ENCODE peak calls at places on chromosomes 5 and 9, in ten cellular contexts. P is globus pallidus; T is amygdala; H is activated naive CD8-positive, alpha-beta T cell treated with anti-CD3 and anti-CD28 coated beads, Interleukin-2, amount 50 U/mL, for 24 hours; G is frontal cortex; W is fibroblast of pulmonary artery; Z is testis; K is NCI-H1092 treated with DMSO at 0.1 percent for 48 hours; D is fibroblast of the aortic adventitia; E is stimulated activated CD4-positive, alpha-beta T cell treated with anti-CD3 and anti-CD28 coated beads, TNF-alpha, amount 100 ng/mL, for 48 hours. M is an unnamed sample.

GRCh38 chr9:81724242-81724889 is 35.0 kb upstream of the TLE1 start:
- DNase-seq in P (no peak), T (no peak), H (no peak), G (no peak), W (peak; percentile 6), Z (peak; percentile 37), K (no peak), D (peak; percentile 26), E (no peak), M (no peak)

GRCh38 chr9:135334953-135335460 is 144.6 kb upstream of the PPP1R26 start:
- DNase-seq in P (no peak), T (no peak), H (no peak), G (no peak), W (no peak), Z (no peak), K (no peak), D (no peak), E (no peak), M (no peak)

GRCh38 chr5:93163010-93163663 is 417.9 kb downstream of the NR2F1-AS1 start:
- DNase-seq in P (no peak), T (no peak), H (no peak), G (no peak), W (peak; percentile 92), Z (no peak), K (no peak), D (peak; percentile 92), E (no peak), M (no peak)

GRCh38 chr5:179243333-179243732 is 101.9 kb downstream of the ADAMTS2 start:
- DNase-seq in P (peak; percentile 96), T (no peak), H (no peak), G (peak; percentile 63), W (peak; percentile 84), Z (no peak), K (no peak), D (peak; percentile 72), E (no peak), M (no peak)

GRCh38 chr5:92874790-92875189 is 706.2 kb downstream of the NR2F1-AS1 start:
- DNase-seq in P (no peak), T (no peak), H (no peak), G (no peak), W (no peak), Z (no peak), K (no peak), D (no peak), E (no peak), M (no peak)

GRCh38 chr5:150277043-150277442 is 12.5 kb downstream of the CAMK2A start:
- DNase-seq in P (no peak), T (no peak), H (no peak), G (no peak), W (no peak), Z (no peak), K (no peak), D (no peak), E (no peak), M (no peak)

GRCh38 chr5:84287964-84288363 is 96.7 kb downstream of the EDIL3 start:
- DNase-seq in P (no peak), T (no peak), H (no peak), G (no peak), W (peak; percentile 86), Z (no peak), K (no peak), D (peak; percentile 88), E (no peak), M (peak; percentile 57)

GRCh38 chr5:81080809-81081460 is 120.8 kb downstream of the RASGRF2 start:
- DNase-seq in P (no peak), T (no peak), H (no peak), G (no peak), W (no peak), Z (peak; percentile 32), K (no peak), D (no peak), E (no peak), M (no peak)

GRCh38 chr9:131960805-131961495 is 118.7 kb downstream of the MED27 start:
- DNase-seq in P (peak; percentile 90), T (peak; percentile 30), H (no peak), G (peak; percentile 13), W (no peak), Z (peak; percentile 41), K (no peak), D (no peak), E (no peak), M (no peak)

GRCh38 chr9:95736370-95736769 is 139.1 kb upstream of the ERCC6L2 start:
- DNase-seq in P (no peak), T (no peak), H (no peak), G (no peak), W (no peak), Z (no peak), K (peak; percentile 14), D (no peak), E (no peak), M (no peak)

GRCh38 chr9:131258698-131259431 is 17.4 kb downstream of the FAM78A start:
- DNase-seq in P (no peak), T (no peak), H (no peak), G (no peak), W (no peak), Z (no peak), K (no peak), D (no peak), E (no peak), M (no peak)

GRCh38 chr9:82091610-82092009 is 103.0 kb downstream of the SPATA31D1 start:
- DNase-seq in P (no peak), T (no peak), H (no peak), G (no peak), W (no peak), Z (no peak), K (no peak), D (no peak), E (no peak), M (no peak)

GRCh38 chr9:127121628-127122175 is 733 bp downstream of the ANGPTL2 start:
- DNase-seq in P (peak; percentile 49), T (no peak), H (no peak), G (no peak), W (peak; percentile 42), Z (no peak), K (no peak), D (peak; percentile 38), E (no peak), M (no peak)

GRCh38 chr9:94934816-94935328 is 208.4 kb downstream of the AOPEP start:
- DNase-seq in P (no peak), T (no peak), H (no peak), G (no peak), W (no peak), Z (no peak), K (no peak), D (no peak), E (no peak), M (no peak)

GRCh38 chr5:173602423-173602822 is 14.0 kb downstream of the BOD1 start:
- DNase-seq in P (peak; percentile 37), T (no peak), H (no peak), G (no peak), W (peak; percentile 85), Z (peak; percentile 86), K (no peak), D (peak; percentile 90), E (no peak), M (no peak)

GRCh38 chr5:171571663-171572062 is 152.2 kb downstream of the FGF18 start:
- DNase-seq in P (no peak), T (no peak), H (no peak), G (no peak), W (peak; percentile 36), Z (no peak), K (no peak), D (peak; percentile 50), E (no peak), M (no peak)

GRCh38 chr5:116365006-116365496 is 209.6 kb downstream of the SEMA6A start:
- DNase-seq in P (no peak), T (no peak), H (no peak), G (no peak), W (no peak), Z (no peak), K (no peak), D (no peak), E (no peak), M (no peak)

GRCh38 chr5:72722792-72723402 is 93.6 kb upstream of the TNPO1 start:
- DNase-seq in P (no peak), T (no peak), H (no peak), G (no peak), W (no peak), Z (no peak), K (no peak), D (peak; percentile 5), E (no peak), M (no peak)

GRCh38 chr9:134069536-134070399 is 1.9 kb upstream of the BRD3 start:
- DNase-seq in P (no peak), T (no peak), H (no peak), G (no peak), W (no peak), Z (no peak), K (no peak), D (no peak), E (no peak), M (no peak)

GRCh38 chr9:115633099-115633498 is 515.1 kb upstream of the TNC start:
- DNase-seq in P (no peak), T (no peak), H (no peak), G (no peak), W (peak; percentile 52), Z (no peak), K (no peak), D (peak; percentile 86), E (no peak), M (no peak)

GRCh38 chr9:70835323-70835722 is 286.1 kb downstream of the TRPM3 start:
- DNase-seq in P (no peak), T (no peak), H (no peak), G (no peak), W (peak; percentile 25), Z (no peak), K (no peak), D (peak; percentile 33), E (no peak), M (no peak)

GRCh38 chr5:103422756-103423155 is 139.8 kb downstream of the NUDT12 start:
- DNase-seq in P (no peak), T (no peak), H (no peak), G (no peak), W (no peak), Z (no peak), K (no peak), D (no peak), E (no peak), M (no peak)

GRCh38 chr9:89892920-89893319 is 288.1 kb downstream of the GADD45G start:
- DNase-seq in P (no peak), T (no peak), H (no peak), G (no peak), W (no peak), Z (no peak), K (no peak), D (no peak), E (no peak), M (no peak)

GRCh38 chr5:171537923-171538537 is 118.6 kb downstream of the FGF18 start:
- DNase-seq in P (no peak), T (no peak), H (no peak), G (no peak), W (no peak), Z (no peak), K (no peak), D (no peak), E (no peak), M (no peak)

GRCh38 chr5:125393416-125393815 is 647.0 kb upstream of the ZNF608 start:
- DNase-seq in P (no peak), T (no peak), H (no peak), G (no peak), W (no peak), Z (no peak), K (no peak), D (peak; percentile 70), E (no peak), M (no peak)

GRCh38 chr5:36877667-36878420 is 1.3 kb downstream of the NIPBL start:
- DNase-seq in P (no peak), T (no peak), H (no peak), G (no peak), W (peak; percentile 44), Z (peak; percentile 46), K (peak; percentile 28), D (peak; percentile 21), E (no peak), M (peak; percentile 35)

GRCh38 chr5:140312067-140312790 is 9.3 kb upstream of the PFDN1 start:
- DNase-seq in P (no peak), T (no peak), H (no peak), G (no peak), W (peak; percentile 94), Z (no peak), K (no peak), D (peak; percentile 97), E (no peak), M (no peak)

GRCh38 chr9:131386258-131386657 is 7.6 kb upstream of the PRRC2B start:
- DNase-seq in P (no peak), T (no peak), H (no peak), G (no peak), W (no peak), Z (no peak), K (no peak), D (no peak), E (no peak), M (no peak)